ENCODE peak calls at places on chromosomes 12 and 14, in five cellular contexts. S is Calu3, L is A172, I is head of caudate nucleus, A is HuH-7. M is an unnamed sample.

GRCh38 chr12:49089831-49090773 is 4.5 kb downstream of the DHH start:
- DNase-seq in S (peak; percentile 36), L (no peak), I (peak; percentile 33), A (no peak), M (peak; percentile 12)

GRCh38 chr12:131831021-131831571 is 2.9 kb downstream of the MMP17 start:
- DNase-seq in S (no peak), L (peak; percentile 10), I (peak; percentile 79), A (no peak), M (no peak)

GRCh38 chr14:75204106-75204505 is 27.7 kb upstream of the TMED10 start:
- DNase-seq in S (peak; percentile 14), L (no peak), I (no peak), A (no peak), M (no peak)

GRCh38 chr12:80412343-80412953 is 31.6 kb upstream of the PTPRQ start:
- DNase-seq in S (peak; percentile 23), L (peak; percentile 40), I (no peak), A (peak; percentile 40), M (no peak)

GRCh38 chr12:120799417-120800045 is 73.9 kb downstream of the ACADS start:
- DNase-seq in S (no peak), L (no peak), I (no peak), A (no peak), M (no peak)

GRCh38 chr14:106875503-106875902 is 1349.1 kb downstream of the TMEM121 start:
- DNase-seq in S (peak; percentile 56), L (no peak), I (no peak), A (no peak), M (no peak)

GRCh38 chr12:107326237-107326636 is 232.9 kb upstream of the CRY1 start:
- DNase-seq in S (no peak), L (no peak), I (no peak), A (no peak), M (no peak)

GRCh38 chr14:58533417-58533816 is 104.3 kb upstream of the DACT1 start:
- DNase-seq in S (no peak), L (no peak), I (peak; percentile 62), A (no peak), M (peak; percentile 75)

GRCh38 chr12:99759467-99759866 is 111.9 kb downstream of the GARIN6 start:
- DNase-seq in S (no peak), L (no peak), I (no peak), A (no peak), M (no peak)

GRCh38 chr12:114476159-114476558 is 70.2 kb upstream of the TBX5 start:
- DNase-seq in S (no peak), L (peak; percentile 32), I (no peak), A (no peak), M (no peak)

GRCh38 chr12:45327823-45328383 is 112.0 kb downstream of the ANO6 start:
- DNase-seq in S (no peak), L (no peak), I (no peak), A (no peak), M (no peak)

GRCh38 chr12:89413234-89413633 is 60.9 kb upstream of the DUSP6 start:
- DNase-seq in S (no peak), L (no peak), I (no peak), A (no peak), M (no peak)

GRCh38 chr14:61368061-61368710 is 46.8 kb downstream of the PRKCH start:
- DNase-seq in S (peak; percentile 50), L (no peak), I (no peak), A (no peak), M (no peak)

GRCh38 chr14:33812596-33812995 is 138.3 kb downstream of the EGLN3 start:
- DNase-seq in S (no peak), L (no peak), I (no peak), A (no peak), M (no peak)

GRCh38 chr12:124713041-124713435 is 145.6 kb upstream of the NCOR2 start:
- DNase-seq in S (peak; percentile 62), L (no peak), I (no peak), A (no peak), M (no peak)

GRCh38 chr14:104582005-104582404 is 2.4 kb downstream of the C14orf180 start:
- DNase-seq in S (no peak), L (no peak), I (no peak), A (no peak), M (no peak)

GRCh38 chr14:86221000-86221399 is 691.1 kb downstream of the FLRT2 start:
- DNase-seq in S (no peak), L (peak; percentile 2), I (no peak), A (peak; percentile 20), M (no peak)

GRCh38 chr14:101547961-101548669 is 13.2 kb upstream of the DIO3 start:
- DNase-seq in S (no peak), L (no peak), I (no peak), A (no peak), M (no peak)

GRCh38 chr14:100711493-100711892 is 15.2 kb upstream of the DLK1 start:
- DNase-seq in S (no peak), L (no peak), I (no peak), A (no peak), M (no peak)

GRCh38 chr14:77474763-77475162 is 16.9 kb downstream of the AHSA1 start:
- DNase-seq in S (no peak), L (no peak), I (no peak), A (no peak), M (no peak)